ENCODE peak calls at places on chromosomes 7 and 10, in four cellular contexts. One of them, this sample, is unnamed.

GRCh38 chr7:123772652-123773051 is 23.8 kb upstream of the WASL start:
- DNase-seq in iris pigment epithelial cell: no peak
- DNase-seq in stimulated activated CD8-positive, alpha-beta memory T cell treated with anti-CD3 and anti-CD28 coated beads, Interleukin-2, amount 100 ng/mL, for 48 hours: no peak
- DNase-seq in retina: no peak
- DNase-seq in this sample: no peak

GRCh38 chr10:59131673-59132072 is 44.8 kb upstream of the PHYHIPL start:
- DNase-seq in iris pigment epithelial cell: no peak
- DNase-seq in stimulated activated CD8-positive, alpha-beta memory T cell treated with anti-CD3 and anti-CD28 coated beads, Interleukin-2, amount 100 ng/mL, for 48 hours: no peak
- DNase-seq in retina: no peak
- DNase-seq in this sample: no peak

GRCh38 chr10:50582061-50582460 is 41.7 kb downstream of the SGMS1 start:
- DNase-seq in iris pigment epithelial cell: no peak
- DNase-seq in stimulated activated CD8-positive, alpha-beta memory T cell treated with anti-CD3 and anti-CD28 coated beads, Interleukin-2, amount 100 ng/mL, for 48 hours: no peak
- DNase-seq in retina: no peak
- DNase-seq in this sample: peak; percentile 39

GRCh38 chr7:30041526-30042269 is 13.5 kb downstream of the PLEKHA8 start:
- DNase-seq in iris pigment epithelial cell: peak; percentile 53
- DNase-seq in stimulated activated CD8-positive, alpha-beta memory T cell treated with anti-CD3 and anti-CD28 coated beads, Interleukin-2, amount 100 ng/mL, for 48 hours: no peak
- DNase-seq in retina: no peak
- DNase-seq in this sample: no peak

GRCh38 chr10:25047902-25048301 is 31.5 kb downstream of the THNSL1 start:
- DNase-seq in iris pigment epithelial cell: peak; percentile 25
- DNase-seq in stimulated activated CD8-positive, alpha-beta memory T cell treated with anti-CD3 and anti-CD28 coated beads, Interleukin-2, amount 100 ng/mL, for 48 hours: no peak
- DNase-seq in retina: no peak
- DNase-seq in this sample: peak; percentile 95

GRCh38 chr10:115963848-115964247 is 309.2 kb downstream of the GFRA1 start:
- DNase-seq in iris pigment epithelial cell: peak; percentile 64
- DNase-seq in stimulated activated CD8-positive, alpha-beta memory T cell treated with anti-CD3 and anti-CD28 coated beads, Interleukin-2, amount 100 ng/mL, for 48 hours: no peak
- DNase-seq in retina: peak; percentile 38
- DNase-seq in this sample: peak; percentile 27

GRCh38 chr7:4715385-4715770 is 33.3 kb downstream of the FOXK1 start:
- DNase-seq in iris pigment epithelial cell: peak; percentile 87
- DNase-seq in stimulated activated CD8-positive, alpha-beta memory T cell treated with anti-CD3 and anti-CD28 coated beads, Interleukin-2, amount 100 ng/mL, for 48 hours: no peak
- DNase-seq in retina: no peak
- DNase-seq in this sample: peak; percentile 90

GRCh38 chr7:75982306-75983064 is 11.9 kb downstream of the TMEM120A start:
- DNase-seq in iris pigment epithelial cell: no peak
- DNase-seq in stimulated activated CD8-positive, alpha-beta memory T cell treated with anti-CD3 and anti-CD28 coated beads, Interleukin-2, amount 100 ng/mL, for 48 hours: no peak
- DNase-seq in retina: no peak
- DNase-seq in this sample: no peak

GRCh38 chr7:5586279-5586962 is 162.8 kb upstream of the TNRC18 start:
- DNase-seq in iris pigment epithelial cell: no peak
- DNase-seq in stimulated activated CD8-positive, alpha-beta memory T cell treated with anti-CD3 and anti-CD28 coated beads, Interleukin-2, amount 100 ng/mL, for 48 hours: no peak
- DNase-seq in retina: no peak
- DNase-seq in this sample: no peak

GRCh38 chr7:69756235-69756634 is 158.0 kb downstream of the AUTS2 start:
- DNase-seq in iris pigment epithelial cell: no peak
- DNase-seq in stimulated activated CD8-positive, alpha-beta memory T cell treated with anti-CD3 and anti-CD28 coated beads, Interleukin-2, amount 100 ng/mL, for 48 hours: no peak
- DNase-seq in retina: no peak
- DNase-seq in this sample: peak; percentile 41

GRCh38 chr7:101113860-101114259 is 13.0 kb upstream of the SERPINE1 start:
- DNase-seq in iris pigment epithelial cell: no peak
- DNase-seq in stimulated activated CD8-positive, alpha-beta memory T cell treated with anti-CD3 and anti-CD28 coated beads, Interleukin-2, amount 100 ng/mL, for 48 hours: no peak
- DNase-seq in retina: no peak
- DNase-seq in this sample: no peak

GRCh38 chr10:84478155-84478554 is 149.8 kb downstream of the CCSER2 start:
- DNase-seq in iris pigment epithelial cell: peak; percentile 82
- DNase-seq in stimulated activated CD8-positive, alpha-beta memory T cell treated with anti-CD3 and anti-CD28 coated beads, Interleukin-2, amount 100 ng/mL, for 48 hours: no peak
- DNase-seq in retina: no peak
- DNase-seq in this sample: peak; percentile 35

GRCh38 chr10:12252882-12253546 is 57.0 kb downstream of the CDC123 start:
- DNase-seq in iris pigment epithelial cell: no peak
- DNase-seq in stimulated activated CD8-positive, alpha-beta memory T cell treated with anti-CD3 and anti-CD28 coated beads, Interleukin-2, amount 100 ng/mL, for 48 hours: no peak
- DNase-seq in retina: no peak
- DNase-seq in this sample: no peak

This sample was measured in astrocyte.